ENCODE peak calls at places on chromosomes 6 and 20, in four cellular contexts. V is activated T-cell treated with anti-CD3 and anti-CD28 coated beads for 1 hour, S is iPS-NIHi11, B is NCI-H1694. C is an unnamed sample.

GRCh38 chr20:25486377-25486776 is 78.9 kb downstream of the GINS1 start:
- DNase-seq in V (no peak), S (no peak), B (peak; percentile 47), C (no peak)

GRCh38 chr6:23081701-23082100 is 512.3 kb downstream of the HDGFL1 start:
- DNase-seq in V (no peak), S (peak; percentile 8), B (no peak), C (no peak)

GRCh38 chr20:21702553-21703467 is 2.7 kb upstream of the PAX1 start:
- DNase-seq in V (no peak), S (peak; percentile 72), B (no peak), C (no peak)

GRCh38 chr6:82246802-82247633 is 526 bp downstream of the IBTK start:
- DNase-seq in V (no peak), S (peak; percentile 72), B (peak; percentile 17), C (peak; percentile 71)

GRCh38 chr6:21749754-21750153 is 156.2 kb downstream of the SOX4 start:
- DNase-seq in V (no peak), S (no peak), B (no peak), C (no peak)

GRCh38 chr6:109490708-109491107 is 7.7 kb upstream of the ZBTB24 start:
- DNase-seq in V (no peak), S (no peak), B (no peak), C (no peak)

GRCh38 chr6:130557481-130558112 is 191.8 kb downstream of the TMEM200A start:
- DNase-seq in V (no peak), S (no peak), B (no peak), C (no peak)

GRCh38 chr6:161218222-161218621 is 55.6 kb downstream of the AGPAT4 start:
- DNase-seq in V (no peak), S (no peak), B (no peak), C (no peak)

GRCh38 chr6:34234667-34235604 is 1.7 kb upstream of the HMGA1 start:
- DNase-seq in V (no peak), S (peak; percentile 87), B (no peak), C (no peak)

GRCh38 chr6:24910850-24911712 is 24.7 kb downstream of the RIPOR2 start:
- DNase-seq in V (peak; percentile 39), S (peak; percentile 81), B (peak; percentile 13), C (peak; percentile 21)

GRCh38 chr6:89260832-89261231 is 43.7 kb upstream of the GABRR1 start:
- DNase-seq in V (no peak), S (no peak), B (peak; percentile 25), C (no peak)

GRCh38 chr6:136288566-136289326 is 900 bp downstream of the BCLAF1 start:
- DNase-seq in V (peak; percentile 77), S (peak; percentile 65), B (no peak), C (no peak)

GRCh38 chr6:36249010-36249409 is 20.9 kb upstream of the PNPLA1 start:
- DNase-seq in V (no peak), S (no peak), B (no peak), C (no peak)

GRCh38 chr6:126662966-126663365 is 323.1 kb downstream of the CENPW start:
- DNase-seq in V (no peak), S (no peak), B (no peak), C (no peak)

GRCh38 chr6:30686908-30687658 is 638 bp upstream of the PPP1R18 start:
- DNase-seq in V (peak; percentile 56), S (peak; percentile 75), B (peak; percentile 61), C (peak; percentile 98)

GRCh38 chr20:3751284-3751663 is 16.3 kb downstream of the ADISSP start:
- DNase-seq in V (no peak), S (peak; percentile 62), B (no peak), C (no peak)

GRCh38 chr6:144725731-144726522 is 440.8 kb downstream of the UTRN start:
- DNase-seq in V (no peak), S (no peak), B (no peak), C (no peak)